ENCODE peak calls at places on chromosomes 1 and 21, in seven cellular contexts. One of them, this sample, is unnamed.

GRCh38 chr1:63904826-63905225 is 131.0 kb downstream of the ROR1 start:
- DNase-seq in C1 segment of cervical spinal cord: no peak
- DNase-seq in mucosa of descending colon: no peak
- DNase-seq in NCI-H2029: no peak
- DNase-seq in amygdala: no peak
- DNase-seq in T-helper 9 cell: no peak
- DNase-seq in left colon: no peak
- DNase-seq in this sample: no peak

GRCh38 chr21:46095106-46095719 is 2.7 kb upstream of the COL6A2 start:
- DNase-seq in amygdala: no peak
- DNase-seq in NCI-H2029: no peak
- DNase-seq in left colon: peak
- DNase-seq in T-helper 9 cell: no peak
- DNase-seq in C1 segment of cervical spinal cord: no peak
- DNase-seq in mucosa of descending colon: no peak
- DNase-seq in this sample: no peak

GRCh38 chr1:247647864-247648263 is 31.7 kb downstream of the OR13G1 start:
- DNase-seq in mucosa of descending colon: peak
- DNase-seq in T-helper 9 cell: no peak
- DNase-seq in left colon: peak
- DNase-seq in amygdala: peak
- DNase-seq in NCI-H2029: no peak
- DNase-seq in C1 segment of cervical spinal cord: no peak
- DNase-seq in this sample: no peak

GRCh38 chr1:243946253-243946652 is 96.2 kb upstream of the AKT3 start:
- DNase-seq in left colon: no peak
- DNase-seq in amygdala: no peak
- DNase-seq in T-helper 9 cell: no peak
- DNase-seq in mucosa of descending colon: no peak
- DNase-seq in C1 segment of cervical spinal cord: no peak
- DNase-seq in NCI-H2029: no peak
- DNase-seq in this sample: no peak

GRCh38 chr1:204959374-204959773 is 83.6 kb upstream of the CNTN2 start:
- DNase-seq in left colon: no peak
- DNase-seq in NCI-H2029: no peak
- DNase-seq in T-helper 9 cell: no peak
- DNase-seq in amygdala: no peak
- DNase-seq in C1 segment of cervical spinal cord: peak
- DNase-seq in mucosa of descending colon: no peak
- DNase-seq in this sample: no peak

GRCh38 chr1:235929216-235929615 is 62.5 kb upstream of the LYST start:
- DNase-seq in C1 segment of cervical spinal cord: no peak
- DNase-seq in amygdala: no peak
- DNase-seq in left colon: no peak
- DNase-seq in NCI-H2029: no peak
- DNase-seq in T-helper 9 cell: no peak
- DNase-seq in mucosa of descending colon: no peak
- DNase-seq in this sample: no peak

GRCh38 chr1:205205055-205205454 is 6.4 kb downstream of the DSTYK start:
- DNase-seq in left colon: no peak
- DNase-seq in amygdala: no peak
- DNase-seq in mucosa of descending colon: no peak
- DNase-seq in NCI-H2029: no peak
- DNase-seq in T-helper 9 cell: no peak
- DNase-seq in C1 segment of cervical spinal cord: no peak
- DNase-seq in this sample: no peak

GRCh38 chr1:2312589-2313301 is 78.6 kb downstream of the MORN1 start:
- DNase-seq in C1 segment of cervical spinal cord: no peak
- DNase-seq in NCI-H2029: no peak
- DNase-seq in amygdala: peak
- DNase-seq in T-helper 9 cell: no peak
- DNase-seq in left colon: no peak
- DNase-seq in mucosa of descending colon: no peak
- DNase-seq in this sample: no peak

GRCh38 chr1:227890451-227891222 is 57.1 kb downstream of the WNT9A start:
- DNase-seq in NCI-H2029: no peak
- DNase-seq in mucosa of descending colon: no peak
- DNase-seq in left colon: no peak
- DNase-seq in T-helper 9 cell: no peak
- DNase-seq in amygdala: no peak
- DNase-seq in C1 segment of cervical spinal cord: no peak
- DNase-seq in this sample: no peak

GRCh38 chr1:11272544-11272841 is 505 bp upstream of the UBIAD1 start:
- DNase-seq in amygdala: no peak
- DNase-seq in mucosa of descending colon: no peak
- DNase-seq in C1 segment of cervical spinal cord: no peak
- DNase-seq in left colon: no peak
- DNase-seq in T-helper 9 cell: no peak
- DNase-seq in NCI-H2029: no peak
- DNase-seq in this sample: no peak

GRCh38 chr1:115112496-115113375 is 23.4 kb upstream of the TSPAN2 start:
- DNase-seq in C1 segment of cervical spinal cord: no peak
- DNase-seq in mucosa of descending colon: peak
- DNase-seq in NCI-H2029: no peak
- DNase-seq in T-helper 9 cell: peak
- DNase-seq in amygdala: peak
- DNase-seq in left colon: peak
- DNase-seq in this sample: peak

GRCh38 chr1:93565496-93566221 is 116.0 kb downstream of the BCAR3 start:
- DNase-seq in T-helper 9 cell: no peak
- DNase-seq in amygdala: no peak
- DNase-seq in mucosa of descending colon: no peak
- DNase-seq in C1 segment of cervical spinal cord: no peak
- DNase-seq in left colon: no peak
- DNase-seq in NCI-H2029: no peak
- DNase-seq in this sample: no peak

GRCh38 chr1:179164494-179164893 is 65.0 kb downstream of the ABL2 start:
- DNase-seq in NCI-H2029: no peak
- DNase-seq in amygdala: no peak
- DNase-seq in C1 segment of cervical spinal cord: no peak
- DNase-seq in T-helper 9 cell: no peak
- DNase-seq in left colon: no peak
- DNase-seq in mucosa of descending colon: no peak
- DNase-seq in this sample: no peak

GRCh38 chr1:218498061-218498938 is 153.2 kb downstream of the TGFB2 start:
- DNase-seq in amygdala: no peak
- DNase-seq in left colon: no peak
- DNase-seq in NCI-H2029: no peak
- DNase-seq in C1 segment of cervical spinal cord: no peak
- DNase-seq in T-helper 9 cell: no peak
- DNase-seq in mucosa of descending colon: no peak
- DNase-seq in this sample: no peak

GRCh38 chr1:212557739-212558664 is 50.6 kb upstream of the ATF3 start:
- DNase-seq in mucosa of descending colon: peak
- DNase-seq in C1 segment of cervical spinal cord: no peak
- DNase-seq in left colon: peak
- DNase-seq in amygdala: peak
- DNase-seq in T-helper 9 cell: no peak
- DNase-seq in NCI-H2029: no peak
- DNase-seq in this sample: no peak

GRCh38 chr1:236156512-236157208 is 14.3 kb downstream of the GPR137B start:
- DNase-seq in amygdala: no peak
- DNase-seq in NCI-H2029: no peak
- DNase-seq in T-helper 9 cell: peak
- DNase-seq in mucosa of descending colon: peak
- DNase-seq in C1 segment of cervical spinal cord: no peak
- DNase-seq in left colon: peak
- DNase-seq in this sample: peak

GRCh38 chr1:223747838-223748335 is 35.5 kb downstream of the CAPN2 start:
- DNase-seq in amygdala: no peak
- DNase-seq in left colon: peak
- DNase-seq in C1 segment of cervical spinal cord: no peak
- DNase-seq in NCI-H2029: no peak
- DNase-seq in T-helper 9 cell: no peak
- DNase-seq in mucosa of descending colon: peak
- DNase-seq in this sample: no peak

GRCh38 chr21:38234395-38235142 is 22.2 kb upstream of the KCNJ15 start:
- DNase-seq in C1 segment of cervical spinal cord: no peak
- DNase-seq in NCI-H2029: peak
- DNase-seq in mucosa of descending colon: peak
- DNase-seq in T-helper 9 cell: no peak
- DNase-seq in left colon: peak
- DNase-seq in amygdala: no peak
- DNase-seq in this sample: no peak

GRCh38 chr1:119323216-119323982 is 45.2 kb upstream of the HAO2 start:
- DNase-seq in amygdala: no peak
- DNase-seq in C1 segment of cervical spinal cord: no peak
- DNase-seq in NCI-H2029: no peak
- DNase-seq in mucosa of descending colon: peak
- DNase-seq in left colon: no peak
- DNase-seq in T-helper 9 cell: no peak
- DNase-seq in this sample: no peak

GRCh38 chr1:29779146-29779545 is 542.8 kb downstream of the PTPRU start:
- DNase-seq in amygdala: no peak
- DNase-seq in T-helper 9 cell: no peak
- DNase-seq in NCI-H2029: no peak
- DNase-seq in C1 segment of cervical spinal cord: no peak
- DNase-seq in left colon: no peak
- DNase-seq in mucosa of descending colon: no peak
- DNase-seq in this sample: no peak